ENCODE peak calls at places on chromosomes 12 and 14, in ten cellular contexts. One of them, this sample, is unnamed.

GRCh38 chr12:19739195-19739776 is 300.0 kb downstream of the AEBP2 start:
- DNase-seq in fibroblast of gingiva: peak
- DNase-seq in naive thymus-derived CD8-positive, alpha-beta T cell: no peak
- DNase-seq in choroid plexus epithelial cell: peak
- DNase-seq in Calu3: peak
- DNase-seq in mesothelial cell of epicardium: peak
- DNase-seq in NCI-H345: peak
- DNase-seq in HTR-8/SVneo: peak
- DNase-seq in BE2C: peak
- DNase-seq in activated naive CD4-positive, alpha-beta T cell: no peak
- DNase-seq in this sample: no peak

GRCh38 chr12:50151047-50151687 is 16.0 kb downstream of the CERS5 start:
- DNase-seq in fibroblast of gingiva: no peak
- DNase-seq in naive thymus-derived CD8-positive, alpha-beta T cell: no peak
- DNase-seq in choroid plexus epithelial cell: no peak
- DNase-seq in Calu3: no peak
- DNase-seq in mesothelial cell of epicardium: no peak
- DNase-seq in NCI-H345: no peak
- DNase-seq in HTR-8/SVneo: no peak
- DNase-seq in BE2C: no peak
- DNase-seq in activated naive CD4-positive, alpha-beta T cell: no peak
- DNase-seq in this sample: no peak

GRCh38 chr12:38905480-38906351 is at the start of gene CPNE8:
- DNase-seq in fibroblast of gingiva: peak
- DNase-seq in naive thymus-derived CD8-positive, alpha-beta T cell: peak
- DNase-seq in choroid plexus epithelial cell: peak
- DNase-seq in Calu3: peak
- DNase-seq in mesothelial cell of epicardium: no peak
- DNase-seq in NCI-H345: no peak
- DNase-seq in HTR-8/SVneo: peak
- DNase-seq in BE2C: peak
- DNase-seq in activated naive CD4-positive, alpha-beta T cell: no peak
- DNase-seq in this sample: peak

GRCh38 chr12:57616383-57617101 is 5.3 kb downstream of the ARHGEF25 start:
- DNase-seq in fibroblast of gingiva: no peak
- DNase-seq in naive thymus-derived CD8-positive, alpha-beta T cell: no peak
- DNase-seq in choroid plexus epithelial cell: peak
- DNase-seq in Calu3: no peak
- DNase-seq in mesothelial cell of epicardium: no peak
- DNase-seq in NCI-H345: no peak
- DNase-seq in HTR-8/SVneo: no peak
- DNase-seq in BE2C: no peak
- DNase-seq in activated naive CD4-positive, alpha-beta T cell: no peak
- DNase-seq in this sample: peak

GRCh38 chr14:67510121-67510520 is 21.6 kb upstream of the TMEM229B start:
- DNase-seq in fibroblast of gingiva: peak
- DNase-seq in naive thymus-derived CD8-positive, alpha-beta T cell: no peak
- DNase-seq in choroid plexus epithelial cell: no peak
- DNase-seq in Calu3: no peak
- DNase-seq in mesothelial cell of epicardium: no peak
- DNase-seq in NCI-H345: no peak
- DNase-seq in HTR-8/SVneo: no peak
- DNase-seq in BE2C: no peak
- DNase-seq in activated naive CD4-positive, alpha-beta T cell: no peak
- DNase-seq in this sample: no peak

GRCh38 chr12:95253386-95253785 is 35.8 kb downstream of the VEZT start:
- DNase-seq in fibroblast of gingiva: no peak
- DNase-seq in naive thymus-derived CD8-positive, alpha-beta T cell: no peak
- DNase-seq in choroid plexus epithelial cell: no peak
- DNase-seq in Calu3: no peak
- DNase-seq in mesothelial cell of epicardium: no peak
- DNase-seq in NCI-H345: no peak
- DNase-seq in HTR-8/SVneo: no peak
- DNase-seq in BE2C: no peak
- DNase-seq in activated naive CD4-positive, alpha-beta T cell: no peak
- DNase-seq in this sample: no peak

GRCh38 chr14:53979141-53979673 is 22.6 kb upstream of the BMP4 start:
- DNase-seq in fibroblast of gingiva: peak
- DNase-seq in naive thymus-derived CD8-positive, alpha-beta T cell: no peak
- DNase-seq in choroid plexus epithelial cell: no peak
- DNase-seq in Calu3: no peak
- DNase-seq in mesothelial cell of epicardium: no peak
- DNase-seq in NCI-H345: no peak
- DNase-seq in HTR-8/SVneo: peak
- DNase-seq in BE2C: no peak
- DNase-seq in activated naive CD4-positive, alpha-beta T cell: no peak
- DNase-seq in this sample: no peak

GRCh38 chr12:119036878-119037493 is 55.6 kb downstream of the SRRM4 start:
- DNase-seq in fibroblast of gingiva: no peak
- DNase-seq in naive thymus-derived CD8-positive, alpha-beta T cell: no peak
- DNase-seq in choroid plexus epithelial cell: peak
- DNase-seq in Calu3: peak
- DNase-seq in mesothelial cell of epicardium: no peak
- DNase-seq in NCI-H345: no peak
- DNase-seq in HTR-8/SVneo: peak
- DNase-seq in BE2C: peak
- DNase-seq in activated naive CD4-positive, alpha-beta T cell: no peak
- DNase-seq in this sample: no peak

GRCh38 chr12:20711846-20712245 is 16.7 kb downstream of the SLCO1C1 start:
- DNase-seq in fibroblast of gingiva: no peak
- DNase-seq in naive thymus-derived CD8-positive, alpha-beta T cell: no peak
- DNase-seq in choroid plexus epithelial cell: no peak
- DNase-seq in Calu3: no peak
- DNase-seq in mesothelial cell of epicardium: no peak
- DNase-seq in NCI-H345: no peak
- DNase-seq in HTR-8/SVneo: no peak
- DNase-seq in BE2C: no peak
- DNase-seq in activated naive CD4-positive, alpha-beta T cell: no peak
- DNase-seq in this sample: no peak

GRCh38 chr12:50240792-50241114 is 42.6 kb downstream of the LIMA1 start:
- DNase-seq in fibroblast of gingiva: peak
- DNase-seq in naive thymus-derived CD8-positive, alpha-beta T cell: no peak
- DNase-seq in choroid plexus epithelial cell: peak
- DNase-seq in Calu3: no peak
- DNase-seq in mesothelial cell of epicardium: no peak
- DNase-seq in NCI-H345: no peak
- DNase-seq in HTR-8/SVneo: no peak
- DNase-seq in BE2C: no peak
- DNase-seq in activated naive CD4-positive, alpha-beta T cell: no peak
- DNase-seq in this sample: no peak

GRCh38 chr14:30214456-30215090 is 286.9 kb upstream of the PRKD1 start:
- DNase-seq in fibroblast of gingiva: peak
- DNase-seq in naive thymus-derived CD8-positive, alpha-beta T cell: no peak
- DNase-seq in choroid plexus epithelial cell: peak
- DNase-seq in Calu3: peak
- DNase-seq in mesothelial cell of epicardium: no peak
- DNase-seq in NCI-H345: peak
- DNase-seq in HTR-8/SVneo: peak
- DNase-seq in BE2C: peak
- DNase-seq in activated naive CD4-positive, alpha-beta T cell: no peak
- DNase-seq in this sample: no peak

GRCh38 chr14:56293506-56293905 is 175.3 kb downstream of the PELI2 start:
- DNase-seq in fibroblast of gingiva: no peak
- DNase-seq in naive thymus-derived CD8-positive, alpha-beta T cell: no peak
- DNase-seq in choroid plexus epithelial cell: no peak
- DNase-seq in Calu3: no peak
- DNase-seq in mesothelial cell of epicardium: no peak
- DNase-seq in NCI-H345: no peak
- DNase-seq in HTR-8/SVneo: no peak
- DNase-seq in BE2C: no peak
- DNase-seq in activated naive CD4-positive, alpha-beta T cell: no peak
- DNase-seq in this sample: no peak

GRCh38 chr14:93073833-93074769 is 41.6 kb downstream of the ITPK1 start:
- DNase-seq in fibroblast of gingiva: peak
- DNase-seq in naive thymus-derived CD8-positive, alpha-beta T cell: no peak
- DNase-seq in choroid plexus epithelial cell: peak
- DNase-seq in Calu3: peak
- DNase-seq in mesothelial cell of epicardium: no peak
- DNase-seq in NCI-H345: no peak
- DNase-seq in HTR-8/SVneo: no peak
- DNase-seq in BE2C: no peak
- DNase-seq in activated naive CD4-positive, alpha-beta T cell: no peak
- DNase-seq in this sample: no peak

GRCh38 chr12:28222081-28222700 is 31.9 kb downstream of the CCDC91 start:
- DNase-seq in fibroblast of gingiva: no peak
- DNase-seq in naive thymus-derived CD8-positive, alpha-beta T cell: peak
- DNase-seq in choroid plexus epithelial cell: no peak
- DNase-seq in Calu3: no peak
- DNase-seq in mesothelial cell of epicardium: no peak
- DNase-seq in NCI-H345: no peak
- DNase-seq in HTR-8/SVneo: no peak
- DNase-seq in BE2C: no peak
- DNase-seq in activated naive CD4-positive, alpha-beta T cell: peak
- DNase-seq in this sample: no peak

GRCh38 chr12:116592116-116592637 is 33.0 kb downstream of the MAP1LC3B2 start:
- DNase-seq in fibroblast of gingiva: peak
- DNase-seq in naive thymus-derived CD8-positive, alpha-beta T cell: no peak
- DNase-seq in choroid plexus epithelial cell: no peak
- DNase-seq in Calu3: peak
- DNase-seq in mesothelial cell of epicardium: no peak
- DNase-seq in NCI-H345: no peak
- DNase-seq in HTR-8/SVneo: no peak
- DNase-seq in BE2C: no peak
- DNase-seq in activated naive CD4-positive, alpha-beta T cell: no peak
- DNase-seq in this sample: no peak

GRCh38 chr12:49741882-49742620 is 694 bp downstream of the TMBIM6 start:
- DNase-seq in fibroblast of gingiva: peak
- DNase-seq in naive thymus-derived CD8-positive, alpha-beta T cell: peak
- DNase-seq in choroid plexus epithelial cell: peak
- DNase-seq in Calu3: peak
- DNase-seq in mesothelial cell of epicardium: peak
- DNase-seq in NCI-H345: peak
- DNase-seq in HTR-8/SVneo: peak
- DNase-seq in BE2C: peak
- DNase-seq in activated naive CD4-positive, alpha-beta T cell: peak
- DNase-seq in this sample: peak

GRCh38 chr14:33848706-33849454 is 102.0 kb downstream of the EGLN3 start:
- DNase-seq in fibroblast of gingiva: no peak
- DNase-seq in naive thymus-derived CD8-positive, alpha-beta T cell: no peak
- DNase-seq in choroid plexus epithelial cell: peak
- DNase-seq in Calu3: peak
- DNase-seq in mesothelial cell of epicardium: peak
- DNase-seq in NCI-H345: peak
- DNase-seq in HTR-8/SVneo: peak
- DNase-seq in BE2C: peak
- DNase-seq in activated naive CD4-positive, alpha-beta T cell: no peak
- DNase-seq in this sample: no peak

GRCh38 chr14:23544511-23545447 is 6.8 kb downstream of the ZFHX2 start:
- DNase-seq in fibroblast of gingiva: no peak
- DNase-seq in naive thymus-derived CD8-positive, alpha-beta T cell: no peak
- DNase-seq in choroid plexus epithelial cell: peak
- DNase-seq in Calu3: no peak
- DNase-seq in mesothelial cell of epicardium: no peak
- DNase-seq in NCI-H345: no peak
- DNase-seq in HTR-8/SVneo: no peak
- DNase-seq in BE2C: peak
- DNase-seq in activated naive CD4-positive, alpha-beta T cell: no peak
- DNase-seq in this sample: no peak

GRCh38 chr12:49147384-49147783 is 16.2 kb upstream of the TUBA1B start:
- DNase-seq in fibroblast of gingiva: no peak
- DNase-seq in naive thymus-derived CD8-positive, alpha-beta T cell: no peak
- DNase-seq in choroid plexus epithelial cell: no peak
- DNase-seq in Calu3: no peak
- DNase-seq in mesothelial cell of epicardium: no peak
- DNase-seq in NCI-H345: no peak
- DNase-seq in HTR-8/SVneo: no peak
- DNase-seq in BE2C: no peak
- DNase-seq in activated naive CD4-positive, alpha-beta T cell: no peak
- DNase-seq in this sample: no peak

GRCh38 chr14:89767861-89768268 is 186.7 kb downstream of the EFCAB11 start:
- DNase-seq in fibroblast of gingiva: peak
- DNase-seq in naive thymus-derived CD8-positive, alpha-beta T cell: peak
- DNase-seq in choroid plexus epithelial cell: peak
- DNase-seq in Calu3: peak
- DNase-seq in mesothelial cell of epicardium: no peak
- DNase-seq in NCI-H345: peak
- DNase-seq in HTR-8/SVneo: peak
- DNase-seq in BE2C: peak
- DNase-seq in activated naive CD4-positive, alpha-beta T cell: no peak
- DNase-seq in this sample: no peak

GRCh38 chr14:42214981-42215491 is 608.4 kb downstream of the LRFN5 start:
- DNase-seq in fibroblast of gingiva: peak
- DNase-seq in naive thymus-derived CD8-positive, alpha-beta T cell: no peak
- DNase-seq in choroid plexus epithelial cell: peak
- DNase-seq in Calu3: no peak
- DNase-seq in mesothelial cell of epicardium: no peak
- DNase-seq in NCI-H345: no peak
- DNase-seq in HTR-8/SVneo: peak
- DNase-seq in BE2C: no peak
- DNase-seq in activated naive CD4-positive, alpha-beta T cell: no peak
- DNase-seq in this sample: no peak

GRCh38 chr14:23056257-23056955 is 914 bp downstream of the CDH24 start:
- DNase-seq in fibroblast of gingiva: peak
- DNase-seq in naive thymus-derived CD8-positive, alpha-beta T cell: peak
- DNase-seq in choroid plexus epithelial cell: peak
- DNase-seq in Calu3: peak
- DNase-seq in mesothelial cell of epicardium: peak
- DNase-seq in NCI-H345: no peak
- DNase-seq in HTR-8/SVneo: peak
- DNase-seq in BE2C: peak
- DNase-seq in activated naive CD4-positive, alpha-beta T cell: no peak
- DNase-seq in this sample: no peak